ENCODE peak calls at places on chromosome 3, in seven cellular contexts. W, M, H, G, Z, E and N are unnamed samples.
A peak's percentile ranks its signal among the peaks of the same experiment; 100 is the strongest.

GRCh38 chr3:171056528-171056927 is 30.0 kb upstream of the SLC2A2 start:
- DNase-seq in Z (no peak), G (no peak), M (no peak), H (peak; percentile 73), E (no peak), W (no peak), N (no peak)

GRCh38 chr3:138939563-138940241 is 7.2 kb downstream of the FOXL2 start:
- DNase-seq in M (no peak), G (no peak), Z (no peak), W (peak; percentile 84), E (no peak), H (no peak), N (no peak)

GRCh38 chr3:69282191-69282590 is 103.7 kb downstream of the FRMD4B start:
- DNase-seq in M (no peak), H (no peak), W (no peak), Z (peak; percentile 43), G (no peak), E (no peak), N (no peak)

GRCh38 chr3:175065492-175065891 is 206.4 kb downstream of the NAALADL2 start:
- DNase-seq in E (no peak), H (no peak), M (no peak), G (no peak), W (no peak), Z (no peak), N (no peak)

GRCh38 chr3:4983739-4984510 is 4.7 kb downstream of the BHLHE40 start:
- DNase-seq in H (peak; percentile 93), M (peak; percentile 61), E (no peak), G (peak; percentile 63), Z (peak; percentile 77), W (peak; percentile 25), N (no peak)

GRCh38 chr3:133883657-133884546 is 11.8 kb downstream of the RAB6B start:
- DNase-seq in M (peak; percentile 27), G (no peak), W (no peak), E (no peak), Z (no peak), H (no peak), N (no peak)

GRCh38 chr3:23079976-23080375 is 123.2 kb upstream of the UBE2E2 start:
- DNase-seq in M (no peak), E (no peak), H (no peak), Z (no peak), G (no peak), W (no peak), N (no peak)

GRCh38 chr3:144496116-144496835 is 524.7 kb downstream of the DIPK2A start:
- DNase-seq in E (no peak), G (no peak), W (no peak), M (no peak), H (peak; percentile 42), Z (no peak), N (no peak)

GRCh38 chr3:45181496-45181895 is 35.3 kb upstream of the CDCP1 start:
- DNase-seq in H (no peak), Z (no peak), G (no peak), M (no peak), W (no peak), E (no peak), N (no peak)

GRCh38 chr3:170701696-170702678 is 116.1 kb upstream of the SLC7A14 start:
- DNase-seq in G (no peak), W (no peak), E (no peak), Z (no peak), H (peak; percentile 20), M (no peak), N (no peak)

GRCh38 chr3:138862924-138863775 is 28.4 kb upstream of the PIK3CB start:
- DNase-seq in E (no peak), W (no peak), H (peak; percentile 89), M (peak; percentile 53), Z (no peak), G (no peak), N (peak; percentile 53)

GRCh38 chr3:128173849-128174248 is 20.6 kb downstream of the EEFSEC start:
- DNase-seq in E (no peak), W (peak; percentile 32), Z (no peak), M (no peak), G (no peak), H (no peak), N (no peak)

GRCh38 chr3:43621406-43621973 is 321 bp downstream of the ANO10 start:
- DNase-seq in E (peak; percentile 65), H (no peak), Z (no peak), W (no peak), G (no peak), M (peak; percentile 65), N (peak; percentile 53)

GRCh38 chr3:66656608-66657007 is 155.8 kb upstream of the LRIG1 start:
- DNase-seq in W (no peak), M (no peak), G (no peak), H (no peak), E (no peak), Z (no peak), N (no peak)

GRCh38 chr3:183492849-183493179 is 62.7 kb downstream of the KLHL6 start:
- DNase-seq in H (peak; percentile 25), E (no peak), W (no peak), G (no peak), Z (no peak), M (no peak), N (no peak)

GRCh38 chr3:126104742-126105605 is 21.1 kb upstream of the SLC41A3 start:
- DNase-seq in E (peak; percentile 54), G (no peak), W (no peak), M (peak; percentile 47), Z (peak; percentile 3), H (no peak), N (no peak)

GRCh38 chr3:194204036-194204792 is 68.3 kb downstream of the HES1 start:
- DNase-seq in Z (no peak), E (no peak), G (no peak), W (peak; percentile 82), H (no peak), M (no peak), N (peak; percentile 60)

GRCh38 chr3:7877312-7877711 is 624.3 kb upstream of the LMCD1 start:
- DNase-seq in W (no peak), G (no peak), Z (no peak), H (no peak), M (no peak), E (no peak), N (no peak)

DNA sequence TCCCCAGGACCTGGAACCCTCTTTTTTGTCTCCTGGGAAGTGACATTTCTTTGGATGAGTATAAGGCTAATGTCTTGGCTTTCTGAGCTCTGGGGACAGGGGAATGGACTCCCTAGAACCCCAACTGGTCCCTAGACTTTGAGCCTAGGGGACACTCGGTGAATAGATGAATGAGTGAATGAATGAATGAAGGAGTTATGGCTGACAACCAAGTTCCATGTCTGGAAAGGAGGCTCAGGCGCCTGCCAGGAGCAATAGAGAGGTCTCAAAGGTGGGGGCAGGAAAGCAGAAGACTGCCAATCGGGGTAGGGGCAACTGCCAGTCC is 712 bp upstream of the PRKCD start:
- DNase-seq in W (no peak), Z (no peak), H (no peak), E (no peak), M (no peak), G (no peak), N (no peak)
- H3K4me1 ChIP-seq in W (peaks cover 19% of the 10 kb centered on the region), Z (peaks cover 29% of the 10 kb centered on the region), H (peaks cover 4% of the 10 kb centered on the region), E (peaks cover 18% of the 10 kb centered on the region), M (peaks cover 49% of the 10 kb centered on the region), G (peaks cover 4% of the 10 kb centered on the region), N (no peaks in the 10 kb centered on the region)

GRCh38 chr3:32819086-32819450 is 1.3 kb downstream of the TRIM71 start:
- DNase-seq in G (no peak), E (no peak), W (no peak), M (no peak), Z (no peak), H (no peak), N (no peak)
- H3K27me3 ChIP-seq in G (no peaks in the 10 kb centered on the region), E (peaks cover 34% of the 10 kb centered on the region), W (no peaks in the 10 kb centered on the region), M (peaks cover 52% of the 10 kb centered on the region), Z (peaks cover 6% of the 10 kb centered on the region), H (peaks cover 90% of the 10 kb centered on the region), N (peaks cover 48% of the 10 kb centered on the region)

GRCh38 chr3:12356996-12357395 is 68.1 kb downstream of the PPARG start:
- DNase-seq in W (no peak), E (no peak), Z (no peak), H (no peak), M (no peak), G (no peak), N (no peak)

GRCh38 chr3:12356175-12356574 is 67.3 kb downstream of the PPARG start:
- DNase-seq in G (no peak), Z (no peak), E (no peak), W (no peak), M (no peak), H (no peak), N (no peak)

GRCh38 chr3:12351145-12351544 is 62.3 kb downstream of the PPARG start:
- DNase-seq in H (peak; percentile 42), W (no peak), E (no peak), Z (no peak), M (peak; percentile 62), G (no peak), N (no peak)

GRCh38 chr3:12352253-12352652 is 63.4 kb downstream of the PPARG start:
- DNase-seq in E (no peak), W (no peak), M (no peak), Z (no peak), G (no peak), H (no peak), N (no peak)

DNA sequence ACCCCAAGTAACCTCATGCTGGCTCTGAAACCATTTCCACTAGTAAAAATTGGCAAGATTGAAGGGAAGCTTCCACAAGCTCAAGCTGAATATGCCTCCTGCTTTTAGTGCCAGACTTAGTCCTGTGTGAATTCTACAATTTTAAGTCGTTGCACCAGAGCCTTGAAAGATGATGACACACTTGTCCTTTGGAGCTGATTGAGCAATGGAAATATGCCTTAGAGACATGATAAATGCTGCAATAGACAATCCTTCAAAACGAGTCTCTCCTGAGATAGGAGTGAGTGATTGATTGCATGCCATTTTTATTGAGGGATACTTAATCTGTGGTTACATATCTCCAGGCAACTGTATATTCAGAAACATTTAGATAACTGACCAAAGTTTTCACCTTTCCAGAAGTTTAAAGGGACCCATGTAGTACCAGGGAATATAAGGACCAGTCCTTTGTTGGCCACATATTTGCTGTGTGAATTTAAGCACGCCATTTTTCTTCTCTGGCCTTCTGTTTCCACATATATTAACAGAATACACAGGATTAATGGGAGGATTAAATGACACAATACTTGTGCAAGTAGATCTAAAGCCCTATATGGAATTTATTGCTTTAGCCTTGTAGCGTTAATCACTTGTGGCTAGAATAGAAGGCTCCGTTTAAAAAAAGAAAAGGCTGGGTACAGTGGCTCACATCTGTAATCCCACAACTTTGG is 65.1 kb downstream of the PPARG start:
- DNase-seq in E (no peak), M (no peak), W (no peak), G (no peak), Z (no peak), H (peak; percentile 62), N (no peak)
- H3K4me1 ChIP-seq in E (peaks cover 31% of the 10 kb centered on the region), M (no peaks in the 10 kb centered on the region), W (no peaks in the 10 kb centered on the region), G (no peaks in the 10 kb centered on the region), Z (no peaks in the 10 kb centered on the region), H (no peaks in the 10 kb centered on the region), N (peaks cover 33% of the 10 kb centered on the region)

DNA sequence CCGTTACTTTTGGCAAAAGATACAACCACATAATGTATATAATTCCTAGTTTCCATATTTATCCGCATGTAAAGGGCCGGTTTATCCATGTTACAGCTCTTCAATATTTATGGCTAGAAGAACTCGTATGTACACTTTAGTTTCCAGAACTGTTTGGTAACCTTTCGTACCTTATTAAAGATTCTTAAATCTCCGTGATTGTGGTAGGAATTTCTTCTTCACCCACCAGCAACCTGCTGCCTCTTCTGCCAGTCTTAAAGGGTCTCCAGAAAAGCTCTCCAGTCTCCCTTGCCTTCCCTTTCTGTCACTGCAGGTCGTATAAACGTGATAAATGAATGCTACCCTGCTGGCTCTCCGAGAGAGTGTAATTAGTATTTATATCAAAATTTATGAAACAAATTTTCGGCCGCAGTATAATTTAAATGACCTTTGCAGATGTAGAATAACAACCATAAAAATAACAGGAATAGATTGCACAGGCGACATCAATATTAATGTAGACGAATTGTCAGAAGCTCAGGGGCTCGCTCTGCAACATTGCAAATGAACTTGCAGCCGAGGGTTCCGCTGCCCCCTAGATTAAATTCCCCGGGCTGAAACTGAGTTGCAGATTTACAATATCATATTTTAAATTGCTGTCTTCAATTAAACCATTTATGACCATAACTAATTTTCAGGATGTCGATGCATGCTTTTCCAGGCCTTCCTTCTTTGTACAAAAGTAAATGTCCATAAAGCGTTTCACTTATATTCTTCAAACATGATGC is 5.4 kb downstream of the ZIC1 start:
- DNase-seq in H (no peak), W (peak; percentile 3), G (no peak), Z (no peak), E (no peak), M (no peak), N (no peak)
- H3K27me3 ChIP-seq in H (no peaks in the 10 kb centered on the region), W (peaks cover 100% of the 10 kb centered on the region), G (peaks cover 24% of the 10 kb centered on the region), Z (peaks cover 32% of the 10 kb centered on the region), E (peaks cover 91% of the 10 kb centered on the region), M (peaks cover 84% of the 10 kb centered on the region), N (no peaks in the 10 kb centered on the region)